ENCODE peak calls at places on chromosomes 1 and 21, in nine cellular contexts. Z, X, C, V, S, U, E, A and P are unnamed samples.

GRCh38 chr1:6489799-6490180 is 1.7 kb downstream of the PLEKHG5 start:
- DNase-seq in Z (peak; percentile 91), X (peak; percentile 71), C (peak; percentile 83), V (peak; percentile 86), S (peak; percentile 91), U (peak; percentile 73), E (peak; percentile 84), A (peak; percentile 84), P (peak; percentile 88)

GRCh38 chr1:154955039-154955717 is 721 bp downstream of the PBXIP1 start:
- DNase-seq in Z (peak; percentile 33), X (peak; percentile 64), C (no peak), V (no peak), S (peak; percentile 93), U (peak; percentile 71), E (peak; percentile 90), A (peak; percentile 50), P (peak; percentile 93)

GRCh38 chr1:214838351-214838750 is 235.4 kb downstream of the CENPF start:
- DNase-seq in Z (no peak), X (no peak), C (no peak), V (no peak), S (peak; percentile 29), U (no peak), E (no peak), A (no peak), P (no peak)

GRCh38 chr1:151990856-151991198 is 2.8 kb downstream of the S100A10 start:
- DNase-seq in Z (peak; percentile 13), X (no peak), C (peak; percentile 70), V (peak; percentile 67), S (peak; percentile 70), U (peak; percentile 62), E (no peak), A (no peak), P (no peak)

GRCh38 chr1:170027760-170028159 is 46.7 kb downstream of the KIFAP3 start:
- DNase-seq in Z (no peak), X (no peak), C (no peak), V (no peak), S (peak; percentile 1), U (no peak), E (no peak), A (no peak), P (no peak)

GRCh38 chr1:100642826-100643225 is 76.7 kb upstream of the VCAM1 start:
- DNase-seq in Z (no peak), X (no peak), C (no peak), V (no peak), S (no peak), U (no peak), E (no peak), A (no peak), P (no peak)

GRCh38 chr1:196367838-196368237 is 240.4 kb downstream of the KCNT2 start:
- DNase-seq in Z (no peak), X (no peak), C (no peak), V (no peak), S (no peak), U (no peak), E (no peak), A (no peak), P (no peak)

GRCh38 chr1:97986041-97987005 is 65.5 kb upstream of the DPYD start:
- DNase-seq in Z (no peak), X (no peak), C (no peak), V (no peak), S (no peak), U (no peak), E (no peak), A (no peak), P (no peak)

GRCh38 chr1:204484948-204485347 is 9.7 kb downstream of the PIK3C2B start:
- DNase-seq in Z (no peak), X (no peak), C (no peak), V (no peak), S (peak; percentile 53), U (no peak), E (no peak), A (no peak), P (no peak)

GRCh38 chr1:93029317-93029716 is 49.8 kb upstream of the MTF2 start:
- DNase-seq in Z (no peak), X (no peak), C (no peak), V (no peak), S (no peak), U (no peak), E (no peak), A (no peak), P (peak; percentile 98)

GRCh38 chr1:29259802-29260441 is 23.6 kb downstream of the PTPRU start:
- DNase-seq in Z (no peak), X (peak; percentile 20), C (no peak), V (no peak), S (peak; percentile 79), U (peak; percentile 45), E (peak; percentile 26), A (peak; percentile 84), P (no peak)

GRCh38 chr1:207807395-207808321 is 55.8 kb downstream of the CD46 start:
- DNase-seq in Z (no peak), X (no peak), C (no peak), V (no peak), S (peak; percentile 27), U (peak; percentile 62), E (no peak), A (no peak), P (peak; percentile 43)

GRCh38 chr1:236753554-236753953 is 41.5 kb upstream of the MTR start:
- DNase-seq in Z (no peak), X (no peak), C (no peak), V (no peak), S (peak; percentile 81), U (no peak), E (peak; percentile 21), A (no peak), P (peak; percentile 31)

GRCh38 chr1:245621589-245621988 is 466.8 kb downstream of the KIF26B start:
- DNase-seq in Z (no peak), X (no peak), C (no peak), V (no peak), S (no peak), U (no peak), E (no peak), A (no peak), P (no peak)

GRCh38 chr1:181128592-181129497 is 40.3 kb downstream of the IER5 start:
- DNase-seq in Z (peak; percentile 49), X (no peak), C (no peak), V (no peak), S (peak; percentile 54), U (peak; percentile 70), E (peak; percentile 60), A (no peak), P (peak; percentile 63)

GRCh38 chr1:38235705-38236104 is 189.1 kb upstream of the POU3F1 start:
- DNase-seq in Z (no peak), X (no peak), C (peak; percentile 24), V (no peak), S (no peak), U (no peak), E (no peak), A (no peak), P (no peak)

GRCh38 chr21:16954787-16955186 is 558.1 kb upstream of the CXADR start:
- DNase-seq in Z (no peak), X (no peak), C (no peak), V (no peak), S (peak; percentile 59), U (no peak), E (no peak), A (no peak), P (no peak)

GRCh38 chr1:54553781-54554313 is 5.8 kb downstream of the ACOT11 start:
- DNase-seq in Z (no peak), X (no peak), C (no peak), V (no peak), S (no peak), U (no peak), E (no peak), A (no peak), P (no peak)

GRCh38 chr1:40056519-40057309 is 16.2 kb downstream of the CAP1 start:
- DNase-seq in Z (no peak), X (no peak), C (no peak), V (no peak), S (no peak), U (no peak), E (no peak), A (no peak), P (no peak)

GRCh38 chr1:210445485-210445884 is 116.8 kb downstream of the HHAT start:
- DNase-seq in Z (no peak), X (no peak), C (no peak), V (no peak), S (no peak), U (no peak), E (no peak), A (no peak), P (no peak)

GRCh38 chr1:81731989-81732388 is 68.7 kb upstream of the ADGRL2 start:
- DNase-seq in Z (no peak), X (no peak), C (no peak), V (no peak), S (no peak), U (no peak), E (no peak), A (no peak), P (no peak)

GRCh38 chr1:21338568-21339401 is 48.5 kb upstream of the ECE1 start:
- DNase-seq in Z (peak; percentile 99), X (no peak), C (no peak), V (no peak), S (peak; percentile 98), U (peak; percentile 50), E (no peak), A (peak; percentile 67), P (no peak)

GRCh38 chr1:112954059-112954458 is 1.9 kb downstream of the SLC16A1 start:
- DNase-seq in Z (no peak), X (no peak), C (no peak), V (no peak), S (no peak), U (no peak), E (no peak), A (no peak), P (no peak)

GRCh38 chr1:27992271-27992670 is 32.5 kb downstream of the XKR8 start:
- DNase-seq in Z (no peak), X (peak; percentile 15), C (no peak), V (no peak), S (no peak), U (peak; percentile 56), E (no peak), A (no peak), P (peak; percentile 9)